ENCODE peak calls at places on chromosomes 3 and 15, in seven cellular contexts. X is left ventricle myocardium superior; U is stimulated activated naive B cell treated with anti-CD40 and anti-IgM and Interleukin-4, amounts not matched to agents 10 μg/mL and 1 μg/mL and 100 μg/mL, for 72 hours; E is ELR; I is NCI-H1417; W is bronchial epithelial cell; C is cardiac muscle cell. K is an unnamed sample.

GRCh38 chr3:126314305-126315082 is 42.7 kb downstream of the KLF15 start:
- DNase-seq in X (no peak), U (no peak), E (no peak), I (no peak), W (no peak), C (peak), K (no peak)

GRCh38 chr3:117019082-117019713 is 309.6 kb downstream of the TUSC7 start:
- DNase-seq in X (peak), U (peak), E (peak), I (peak), W (peak), C (peak), K (peak)

GRCh38 chr15:90891346-90891949 is 7.1 kb downstream of the FES start:
- DNase-seq in X (no peak), U (no peak), E (no peak), I (no peak), W (no peak), C (no peak), K (no peak)

GRCh38 chr3:127158614-127159221 is 34.2 kb upstream of the PRR23E start:
- DNase-seq in X (no peak), U (no peak), E (peak), I (peak), W (no peak), C (peak), K (peak)

GRCh38 chr3:15755181-15755580 is 42.6 kb downstream of the ANKRD28 start:
- DNase-seq in X (no peak), U (no peak), E (no peak), I (no peak), W (no peak), C (no peak), K (no peak)

GRCh38 chr3:122615303-122615702 is 37.9 kb downstream of the PARP15 start:
- DNase-seq in X (no peak), U (no peak), E (no peak), I (no peak), W (peak), C (peak), K (no peak)

GRCh38 chr15:99477745-99478525 is 87.8 kb upstream of the MEF2A start:
- DNase-seq in X (peak), U (no peak), E (no peak), I (no peak), W (no peak), C (no peak), K (no peak)

GRCh38 chr15:72340366-72340765 is 20.4 kb upstream of the CELF6 start:
- DNase-seq in X (no peak), U (no peak), E (peak), I (no peak), W (no peak), C (peak), K (no peak)

GRCh38 chr15:44029940-44030568 is 165.0 kb downstream of the FRMD5 start:
- DNase-seq in X (no peak), U (no peak), E (peak), I (no peak), W (peak), C (peak), K (peak)

GRCh38 chr3:66740260-66740659 is 239.4 kb upstream of the LRIG1 start:
- DNase-seq in X (no peak), U (no peak), E (no peak), I (no peak), W (peak), C (no peak), K (no peak)

GRCh38 chr3:127889461-127889863 is 25.6 kb upstream of the KBTBD12 start:
- DNase-seq in X (no peak), U (no peak), E (peak), I (no peak), W (peak), C (peak), K (peak)